ENCODE peak calls at places on chromosomes 3 and 15, in ten cellular contexts. One of them, this sample, is unnamed. For H3K36me3, the result is how much of the 10 kb centered on the place peaks cover.

GRCh38 chr3:146625117-146625775 is 20.1 kb upstream of the PLSCR5 start:
- DNase-seq in brain microvascular endothelial cell: no peak
- DNase-seq in upper lobe of right lung: no peak
- DNase-seq in IMR-90: peak
- DNase-seq in CD4-positive, alpha-beta memory T cell: no peak
- DNase-seq in right lobe of liver: no peak
- DNase-seq in OCI-LY7: no peak
- DNase-seq in GM12878: no peak
- DNase-seq in MM.1S: peak
- DNase-seq in body of pancreas: no peak
- DNase-seq in this sample: no peak

GRCh38 chr15:71440479-71441071 is 325.3 kb downstream of the THSD4 start:
- DNase-seq in IMR-90: peak
- DNase-seq in right lobe of liver: no peak
- DNase-seq in MM.1S: peak
- DNase-seq in OCI-LY7: peak
- DNase-seq in GM12878: peak
- DNase-seq in body of pancreas: no peak
- DNase-seq in CD4-positive, alpha-beta memory T cell: peak
- DNase-seq in brain microvascular endothelial cell: no peak
- DNase-seq in upper lobe of right lung: no peak
- DNase-seq in this sample: no peak

GRCh38 chr3:32155117-32155516 is 48.7 kb downstream of the GPD1L start:
- DNase-seq in upper lobe of right lung: no peak
- DNase-seq in MM.1S: no peak
- DNase-seq in GM12878: no peak
- DNase-seq in IMR-90: no peak
- DNase-seq in OCI-LY7: no peak
- DNase-seq in body of pancreas: no peak
- DNase-seq in brain microvascular endothelial cell: no peak
- DNase-seq in right lobe of liver: no peak
- DNase-seq in CD4-positive, alpha-beta memory T cell: no peak
- DNase-seq in this sample: no peak

GRCh38 chr3:41365973-41366372 is 166.7 kb downstream of the CTNNB1 start:
- DNase-seq in CD4-positive, alpha-beta memory T cell: no peak
- DNase-seq in brain microvascular endothelial cell: no peak
- DNase-seq in upper lobe of right lung: no peak
- DNase-seq in MM.1S: no peak
- DNase-seq in right lobe of liver: no peak
- DNase-seq in body of pancreas: no peak
- DNase-seq in OCI-LY7: no peak
- DNase-seq in GM12878: no peak
- DNase-seq in IMR-90: no peak
- DNase-seq in this sample: no peak

GRCh38 chr3:47578691-47579632 is at the start of gene CSPG5:
- DNase-seq in CD4-positive, alpha-beta memory T cell: peak
- DNase-seq in brain microvascular endothelial cell: no peak
- DNase-seq in IMR-90: no peak
- DNase-seq in right lobe of liver: peak
- DNase-seq in GM12878: no peak
- DNase-seq in MM.1S: peak
- DNase-seq in OCI-LY7: no peak
- DNase-seq in upper lobe of right lung: peak
- DNase-seq in body of pancreas: peak
- DNase-seq in this sample: peak

GRCh38 chr3:7382293-7383033 is 521.5 kb downstream of the GRM7 start:
- DNase-seq in upper lobe of right lung: no peak
- DNase-seq in IMR-90: no peak
- DNase-seq in brain microvascular endothelial cell: no peak
- DNase-seq in right lobe of liver: no peak
- DNase-seq in OCI-LY7: no peak
- DNase-seq in body of pancreas: peak
- DNase-seq in CD4-positive, alpha-beta memory T cell: no peak
- DNase-seq in GM12878: no peak
- DNase-seq in MM.1S: no peak
- DNase-seq in this sample: no peak

GRCh38 chr15:68518046-68518445 is 60.7 kb upstream of the CORO2B start:
- DNase-seq in OCI-LY7: no peak
- DNase-seq in CD4-positive, alpha-beta memory T cell: no peak
- DNase-seq in brain microvascular endothelial cell: no peak
- DNase-seq in MM.1S: no peak
- DNase-seq in right lobe of liver: no peak
- DNase-seq in body of pancreas: no peak
- DNase-seq in GM12878: no peak
- DNase-seq in IMR-90: no peak
- DNase-seq in upper lobe of right lung: no peak
- DNase-seq in this sample: no peak

GRCh38 chr3:89025185-89025584 is 82.2 kb upstream of the EPHA3 start:
- DNase-seq in OCI-LY7: no peak
- DNase-seq in GM12878: no peak
- DNase-seq in upper lobe of right lung: no peak
- DNase-seq in body of pancreas: no peak
- DNase-seq in right lobe of liver: no peak
- DNase-seq in CD4-positive, alpha-beta memory T cell: no peak
- DNase-seq in brain microvascular endothelial cell: no peak
- DNase-seq in MM.1S: no peak
- DNase-seq in IMR-90: no peak
- DNase-seq in this sample: no peak

GRCh38 chr3:81643721-81644120 is 117.7 kb downstream of the GBE1 start:
- DNase-seq in OCI-LY7: no peak
- DNase-seq in MM.1S: no peak
- DNase-seq in body of pancreas: no peak
- DNase-seq in GM12878: no peak
- DNase-seq in CD4-positive, alpha-beta memory T cell: no peak
- DNase-seq in upper lobe of right lung: no peak
- DNase-seq in IMR-90: peak
- DNase-seq in brain microvascular endothelial cell: peak
- DNase-seq in right lobe of liver: no peak
- DNase-seq in this sample: no peak

GRCh38 chr3:56612146-56612545 is 55.2 kb downstream of the CCDC66 start:
- DNase-seq in upper lobe of right lung: no peak
- DNase-seq in OCI-LY7: no peak
- DNase-seq in brain microvascular endothelial cell: no peak
- DNase-seq in GM12878: no peak
- DNase-seq in CD4-positive, alpha-beta memory T cell: peak
- DNase-seq in body of pancreas: no peak
- DNase-seq in right lobe of liver: no peak
- DNase-seq in MM.1S: no peak
- DNase-seq in IMR-90: no peak
- DNase-seq in this sample: no peak

GRCh38 chr15:73704869-73705645 is 20.9 kb downstream of the CD276 start:
- DNase-seq in MM.1S: peak
- DNase-seq in IMR-90: peak
- DNase-seq in body of pancreas: peak
- DNase-seq in upper lobe of right lung: peak
- DNase-seq in CD4-positive, alpha-beta memory T cell: peak
- DNase-seq in OCI-LY7: peak
- DNase-seq in GM12878: no peak
- DNase-seq in right lobe of liver: peak
- DNase-seq in brain microvascular endothelial cell: peak
- DNase-seq in this sample: peak

DNA sequence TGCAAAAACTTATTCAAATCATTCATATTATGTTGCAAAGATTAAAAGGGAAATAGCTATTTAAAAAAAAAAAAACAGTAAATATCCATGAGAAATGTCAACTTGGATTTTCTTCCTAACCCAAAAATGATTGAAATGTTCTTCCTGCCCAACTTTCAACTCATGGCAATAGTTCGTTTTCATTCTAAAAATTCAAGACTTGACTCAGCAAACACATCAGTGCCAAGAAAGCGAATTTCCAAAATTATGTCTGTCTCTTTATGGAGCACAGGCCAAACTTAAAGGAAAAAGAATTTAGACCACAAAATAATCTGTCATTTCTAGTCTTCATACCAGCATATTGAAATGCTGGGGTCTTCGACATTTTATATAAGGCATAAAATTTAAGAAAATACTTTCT is 63.7 kb downstream of the MAGI1 start:
- DNase-seq in upper lobe of right lung: no peak
- DNase-seq in OCI-LY7: no peak
- DNase-seq in IMR-90: no peak
- DNase-seq in CD4-positive, alpha-beta memory T cell: no peak
- DNase-seq in MM.1S: no peak
- DNase-seq in body of pancreas: no peak
- DNase-seq in right lobe of liver: no peak
- DNase-seq in GM12878: no peak
- DNase-seq in brain microvascular endothelial cell: no peak
- DNase-seq in this sample: no peak
- H3K36me3 ChIP-seq in upper lobe of right lung: under half
- H3K36me3 ChIP-seq in OCI-LY7: under half
- H3K36me3 ChIP-seq in IMR-90: under half
- H3K36me3 ChIP-seq in CD4-positive, alpha-beta memory T cell: under half
- H3K36me3 ChIP-seq in MM.1S: under half
- H3K36me3 ChIP-seq in body of pancreas: under half
- H3K36me3 ChIP-seq in right lobe of liver: under half
- H3K36me3 ChIP-seq in GM12878: under half
- H3K36me3 ChIP-seq in brain microvascular endothelial cell: under half
- H3K36me3 ChIP-seq in this sample: under half

GRCh38 chr3:143653493-143653892 is 194.8 kb downstream of the SLC9A9 start:
- DNase-seq in CD4-positive, alpha-beta memory T cell: no peak
- DNase-seq in GM12878: no peak
- DNase-seq in right lobe of liver: no peak
- DNase-seq in IMR-90: no peak
- DNase-seq in OCI-LY7: no peak
- DNase-seq in brain microvascular endothelial cell: no peak
- DNase-seq in upper lobe of right lung: no peak
- DNase-seq in MM.1S: no peak
- DNase-seq in body of pancreas: no peak
- DNase-seq in this sample: no peak
- H3K27ac ChIP-seq in CD4-positive, alpha-beta memory T cell: no peak
- H3K27ac ChIP-seq in GM12878: no peak
- H3K27ac ChIP-seq in right lobe of liver: peak
- H3K27ac ChIP-seq in IMR-90: no peak
- H3K27ac ChIP-seq in OCI-LY7: no peak
- H3K27ac ChIP-seq in brain microvascular endothelial cell: no peak
- H3K27ac ChIP-seq in upper lobe of right lung: no peak
- H3K27ac ChIP-seq in MM.1S: no peak
- H3K27ac ChIP-seq in body of pancreas: no peak
- H3K27ac ChIP-seq in this sample: no peak

DNA sequence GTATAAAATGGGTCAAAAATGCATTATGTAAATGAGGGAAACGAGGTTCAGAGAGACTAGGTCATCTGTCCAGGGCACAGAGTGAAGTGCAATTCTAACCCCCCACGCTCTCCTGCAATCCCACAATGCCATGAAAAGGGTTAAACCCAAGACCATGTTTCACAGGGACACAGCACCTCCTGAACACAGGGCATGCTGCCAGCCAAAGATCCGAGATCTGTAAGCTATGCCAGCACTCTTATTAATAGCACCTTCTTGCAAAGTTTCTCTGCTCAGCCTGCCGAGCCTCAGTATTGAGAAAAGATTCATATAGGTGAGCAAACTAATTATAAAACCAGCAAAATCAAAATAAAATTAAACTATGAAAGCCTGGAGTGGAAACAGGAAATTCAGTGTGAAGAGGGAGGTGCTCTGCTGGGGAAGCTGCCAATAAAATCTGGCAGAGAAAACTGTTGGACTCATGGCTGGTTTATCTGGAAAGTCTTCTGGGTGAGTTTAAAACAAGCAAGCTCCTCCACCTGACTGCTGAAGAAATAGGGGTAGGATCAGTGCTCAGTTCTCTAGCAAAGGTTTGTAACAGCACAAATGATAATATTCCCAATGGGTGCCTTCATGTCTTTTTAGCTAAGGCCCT is 50.3 kb downstream of the LRIG1 start:
- DNase-seq in OCI-LY7: no peak
- DNase-seq in brain microvascular endothelial cell: no peak
- DNase-seq in CD4-positive, alpha-beta memory T cell: no peak
- DNase-seq in IMR-90: peak
- DNase-seq in GM12878: no peak
- DNase-seq in upper lobe of right lung: no peak
- DNase-seq in right lobe of liver: peak
- DNase-seq in MM.1S: no peak
- DNase-seq in body of pancreas: peak
- DNase-seq in this sample: no peak
- H3K36me3 ChIP-seq in OCI-LY7: half or more
- H3K36me3 ChIP-seq in brain microvascular endothelial cell: under half
- H3K36me3 ChIP-seq in CD4-positive, alpha-beta memory T cell: under half
- H3K36me3 ChIP-seq in IMR-90: under half
- H3K36me3 ChIP-seq in GM12878: under half
- H3K36me3 ChIP-seq in upper lobe of right lung: under half
- H3K36me3 ChIP-seq in right lobe of liver: under half
- H3K36me3 ChIP-seq in MM.1S: under half
- H3K36me3 ChIP-seq in body of pancreas: under half
- H3K36me3 ChIP-seq in this sample: under half

GRCh38 chr3:8503871-8504610 is 2.4 kb downstream of the LMCD1 start:
- DNase-seq in MM.1S: no peak
- DNase-seq in OCI-LY7: peak
- DNase-seq in body of pancreas: no peak
- DNase-seq in CD4-positive, alpha-beta memory T cell: no peak
- DNase-seq in right lobe of liver: no peak
- DNase-seq in IMR-90: no peak
- DNase-seq in brain microvascular endothelial cell: no peak
- DNase-seq in upper lobe of right lung: no peak
- DNase-seq in GM12878: no peak
- DNase-seq in this sample: no peak

GRCh38 chr3:8504611-8504973 is 3.0 kb downstream of the LMCD1 start:
- DNase-seq in IMR-90: no peak
- DNase-seq in body of pancreas: no peak
- DNase-seq in brain microvascular endothelial cell: no peak
- DNase-seq in right lobe of liver: no peak
- DNase-seq in upper lobe of right lung: no peak
- DNase-seq in OCI-LY7: no peak
- DNase-seq in MM.1S: no peak
- DNase-seq in GM12878: no peak
- DNase-seq in CD4-positive, alpha-beta memory T cell: no peak
- DNase-seq in this sample: no peak

GRCh38 chr3:8507496-8507895 is 5.9 kb downstream of the LMCD1 start:
- DNase-seq in right lobe of liver: no peak
- DNase-seq in IMR-90: no peak
- DNase-seq in GM12878: no peak
- DNase-seq in MM.1S: no peak
- DNase-seq in brain microvascular endothelial cell: no peak
- DNase-seq in OCI-LY7: peak
- DNase-seq in CD4-positive, alpha-beta memory T cell: no peak
- DNase-seq in body of pancreas: no peak
- DNase-seq in upper lobe of right lung: no peak
- DNase-seq in this sample: no peak

GRCh38 chr3:8505621-8506020 is 4.0 kb downstream of the LMCD1 start:
- DNase-seq in right lobe of liver: peak
- DNase-seq in body of pancreas: peak
- DNase-seq in IMR-90: no peak
- DNase-seq in CD4-positive, alpha-beta memory T cell: no peak
- DNase-seq in brain microvascular endothelial cell: no peak
- DNase-seq in upper lobe of right lung: no peak
- DNase-seq in OCI-LY7: no peak
- DNase-seq in MM.1S: no peak
- DNase-seq in GM12878: no peak
- DNase-seq in this sample: no peak

DNA sequence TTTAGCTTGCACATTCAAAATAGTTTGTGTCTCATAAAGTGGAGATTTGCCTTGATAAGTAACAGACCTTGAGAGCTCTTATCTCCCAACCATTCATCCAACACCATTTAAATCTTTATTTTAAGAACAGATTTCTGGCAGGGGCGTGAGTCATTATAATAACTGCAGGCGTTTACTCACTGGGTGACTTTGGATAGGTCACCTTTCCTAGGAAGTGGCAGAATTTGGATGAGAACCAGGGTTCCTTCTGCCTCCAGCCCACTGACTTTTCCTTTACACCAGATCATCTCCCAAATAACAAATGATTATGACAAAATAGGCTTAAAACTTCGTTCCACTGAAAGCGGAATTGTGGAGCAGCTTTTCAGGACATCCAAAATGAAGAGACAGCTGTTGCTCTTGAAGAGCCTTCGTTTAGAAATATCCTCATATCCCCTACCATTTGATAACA is 5.0 kb downstream of the LMCD1 start:
- DNase-seq in IMR-90: peak
- DNase-seq in upper lobe of right lung: no peak
- DNase-seq in CD4-positive, alpha-beta memory T cell: no peak
- DNase-seq in brain microvascular endothelial cell: peak
- DNase-seq in OCI-LY7: no peak
- DNase-seq in GM12878: no peak
- DNase-seq in body of pancreas: no peak
- DNase-seq in right lobe of liver: no peak
- DNase-seq in MM.1S: no peak
- DNase-seq in this sample: no peak
- H3K27ac ChIP-seq in IMR-90: no peak
- H3K27ac ChIP-seq in upper lobe of right lung: peak
- H3K27ac ChIP-seq in CD4-positive, alpha-beta memory T cell: no peak
- H3K27ac ChIP-seq in brain microvascular endothelial cell: peak
- H3K27ac ChIP-seq in OCI-LY7: peak
- H3K27ac ChIP-seq in GM12878: no peak
- H3K27ac ChIP-seq in body of pancreas: no peak
- H3K27ac ChIP-seq in right lobe of liver: no peak
- H3K27ac ChIP-seq in MM.1S: no peak
- H3K27ac ChIP-seq in this sample: no peak

This sample was measured in effector memory CD4-positive, alpha-beta T cell.